ENCODE peak calls at places on chromosomes 12 and 14, in four cellular contexts. E, F, M and W are unnamed samples.

GRCh38 chr14:105473677-105474477 is 744 bp upstream of the CRIP2 start:
- DNase-seq in E (peak), F (peak), M (peak), W (peak)

GRCh38 chr14:50055461-50056228 is 60.7 kb downstream of the VCPKMT start:
- DNase-seq in E (no peak), F (no peak), M (no peak), W (no peak)

GRCh38 chr14:54781936-54782802 is 120.5 kb downstream of the GCH1 start:
- DNase-seq in E (no peak), F (no peak), M (no peak), W (no peak)

GRCh38 chr14:54651018-54651351 is 84.1 kb downstream of the SAMD4A start:
- DNase-seq in E (no peak), F (no peak), M (peak), W (no peak)

GRCh38 chr12:30111719-30112118 is 328.0 kb upstream of the TMTC1 start:
- DNase-seq in E (no peak), F (no peak), M (no peak), W (no peak)

GRCh38 chr12:105580841-105581352 is 250.4 kb downstream of the C12orf75 start:
- DNase-seq in E (no peak), F (no peak), M (peak), W (no peak)

GRCh38 chr12:104674083-104674482 is 217.3 kb downstream of the CHST11 start:
- DNase-seq in E (no peak), F (no peak), M (no peak), W (no peak)

GRCh38 chr12:53123578-53124351 is 20.5 kb downstream of the SOAT2 start:
- DNase-seq in E (no peak), F (no peak), M (peak), W (peak)

GRCh38 chr12:82931349-82932116 is 244.8 kb downstream of the TMTC2 start:
- DNase-seq in E (no peak), F (no peak), M (no peak), W (no peak)

GRCh38 chr12:95908573-95908972 is 33.8 kb downstream of the CCDC38 start:
- DNase-seq in E (no peak), F (no peak), M (peak), W (peak)

GRCh38 chr12:2679816-2680675 is 114.7 kb upstream of the FKBP4 start:
- DNase-seq in E (no peak), F (no peak), M (no peak), W (no peak)

GRCh38 chr12:56571131-56571530 is 49.5 kb downstream of the RBMS2 start:
- DNase-seq in E (no peak), F (no peak), M (no peak), W (no peak)

GRCh38 chr12:4960030-4960429 is 50.3 kb downstream of the KCNA1 start:
- DNase-seq in E (no peak), F (no peak), M (no peak), W (no peak)

GRCh38 chr14:81584495-81584894 is 50.8 kb upstream of the SEL1L start:
- DNase-seq in E (no peak), F (no peak), M (no peak), W (no peak)

GRCh38 chr12:92505373-92506340 is 197.1 kb upstream of the PLEKHG7 start:
- DNase-seq in E (peak), F (no peak), M (peak), W (peak)

GRCh38 chr12:42981379-42981778 is 391.8 kb upstream of the PRICKLE1 start:
- DNase-seq in E (no peak), F (no peak), M (peak), W (peak)

GRCh38 chr12:47856721-47857575 is 37.2 kb upstream of the HDAC7 start:
- DNase-seq in E (no peak), F (no peak), M (no peak), W (no peak)

GRCh38 chr12:131751335-131751734 is 40.4 kb downstream of the SFSWAP start:
- DNase-seq in E (no peak), F (no peak), M (no peak), W (no peak)

GRCh38 chr14:101564444-101564776 is 3.1 kb downstream of the DIO3 start:
- DNase-seq in E (no peak), F (no peak), M (no peak), W (no peak)

GRCh38 chr14:79295385-79295784 is 915.9 kb downstream of the DIO2 start:
- DNase-seq in E (no peak), F (no peak), M (no peak), W (no peak)

GRCh38 chr14:23021969-23022368 is 12.0 kb upstream of the C14orf93 start:
- DNase-seq in E (no peak), F (no peak), M (no peak), W (no peak)

GRCh38 chr14:65933400-65934068 is 521.0 kb downstream of the FUT8 start:
- DNase-seq in E (no peak), F (no peak), M (no peak), W (no peak)

GRCh38 chr12:58633479-58633878 is 286.8 kb downstream of the LRIG3 start:
- DNase-seq in E (no peak), F (no peak), M (peak), W (no peak)

GRCh38 chr12:38711055-38711454 is 194.3 kb downstream of the CPNE8 start:
- DNase-seq in E (no peak), F (no peak), M (peak), W (peak)

GRCh38 chr14:52338282-52338681 is 24.2 kb downstream of the PTGER2 start:
- DNase-seq in E (no peak), F (no peak), M (peak), W (peak)

GRCh38 chr12:12439636-12440035 is 82.8 kb downstream of the BORCS5 start:
- DNase-seq in E (no peak), F (no peak), M (peak), W (peak)

GRCh38 chr12:97404549-97404948 is 58.1 kb upstream of the RMST start:
- DNase-seq in E (peak), F (peak), M (peak), W (peak)

GRCh38 chr12:118830251-118830650 is 151.1 kb upstream of the SRRM4 start:
- DNase-seq in E (peak), F (no peak), M (no peak), W (no peak)

GRCh38 chr12:57031228-57031670 is 14.9 kb upstream of the TAC3 start:
- DNase-seq in E (peak), F (no peak), M (no peak), W (no peak)

GRCh38 chr14:72434856-72435255 is 459.0 kb downstream of the DPF3 start:
- DNase-seq in E (no peak), F (no peak), M (no peak), W (no peak)